ENCODE peak calls at places on chromosomes 4 and X, in ten cellular contexts. One of them, this sample, is unnamed.
A peak's percentile ranks its signal among the peaks of the same experiment; 100 is the strongest.

GRCh38 chrX:109760922-109761250 is 27.8 kb upstream of the ACSL4 start:
- DNase-seq in osteoblast: no peak
- DNase-seq in iris pigment epithelial cell: no peak
- DNase-seq in lower leg skin: no peak
- DNase-seq in uterus: no peak
- DNase-seq in naive thymus-derived CD8-positive, alpha-beta T cell: no peak
- DNase-seq in BE2C: no peak
- DNase-seq in fibroblast of gingiva: no peak
- DNase-seq in activated gamma-delta T cell treated with anti-CD3 and anti-CD28 coated beads, Interleukin-2, amount 50 U/mL, for 16 hours: no peak
- DNase-seq in Panc1: no peak
- DNase-seq in this sample: no peak

GRCh38 chr4:40196724-40197281 is at the start of gene RHOH:
- DNase-seq in naive thymus-derived CD8-positive, alpha-beta T cell: peak; percentile 91
- DNase-seq in osteoblast: no peak
- DNase-seq in iris pigment epithelial cell: no peak
- DNase-seq in fibroblast of gingiva: no peak
- DNase-seq in lower leg skin: no peak
- DNase-seq in Panc1: no peak
- DNase-seq in uterus: no peak
- DNase-seq in BE2C: no peak
- DNase-seq in activated gamma-delta T cell treated with anti-CD3 and anti-CD28 coated beads, Interleukin-2, amount 50 U/mL, for 16 hours: peak; percentile 69
- DNase-seq in this sample: no peak

GRCh38 chrX:38864165-38864564 is 62.9 kb downstream of the MID1IP1 start:
- DNase-seq in Panc1: no peak
- DNase-seq in activated gamma-delta T cell treated with anti-CD3 and anti-CD28 coated beads, Interleukin-2, amount 50 U/mL, for 16 hours: no peak
- DNase-seq in iris pigment epithelial cell: no peak
- DNase-seq in uterus: no peak
- DNase-seq in BE2C: no peak
- DNase-seq in naive thymus-derived CD8-positive, alpha-beta T cell: no peak
- DNase-seq in lower leg skin: no peak
- DNase-seq in osteoblast: no peak
- DNase-seq in fibroblast of gingiva: peak; percentile 57
- DNase-seq in this sample: peak; percentile 68

GRCh38 chr4:153763404-153763803 is 3.6 kb upstream of the RNF175 start:
- DNase-seq in uterus: no peak
- DNase-seq in iris pigment epithelial cell: no peak
- DNase-seq in lower leg skin: no peak
- DNase-seq in naive thymus-derived CD8-positive, alpha-beta T cell: no peak
- DNase-seq in Panc1: no peak
- DNase-seq in BE2C: no peak
- DNase-seq in osteoblast: no peak
- DNase-seq in activated gamma-delta T cell treated with anti-CD3 and anti-CD28 coated beads, Interleukin-2, amount 50 U/mL, for 16 hours: no peak
- DNase-seq in fibroblast of gingiva: no peak
- DNase-seq in this sample: no peak

GRCh38 chrX:106696502-106696901 is 30.0 kb upstream of the RNF128 start:
- DNase-seq in iris pigment epithelial cell: no peak
- DNase-seq in activated gamma-delta T cell treated with anti-CD3 and anti-CD28 coated beads, Interleukin-2, amount 50 U/mL, for 16 hours: no peak
- DNase-seq in fibroblast of gingiva: no peak
- DNase-seq in Panc1: no peak
- DNase-seq in lower leg skin: no peak
- DNase-seq in uterus: no peak
- DNase-seq in BE2C: no peak
- DNase-seq in naive thymus-derived CD8-positive, alpha-beta T cell: no peak
- DNase-seq in osteoblast: no peak
- DNase-seq in this sample: no peak

GRCh38 chrX:107894038-107894437 is 68.4 kb downstream of the MID2 start:
- DNase-seq in naive thymus-derived CD8-positive, alpha-beta T cell: peak; percentile 67
- DNase-seq in BE2C: no peak
- DNase-seq in Panc1: peak; percentile 25
- DNase-seq in iris pigment epithelial cell: peak; percentile 45
- DNase-seq in osteoblast: peak; percentile 49
- DNase-seq in fibroblast of gingiva: peak; percentile 8
- DNase-seq in activated gamma-delta T cell treated with anti-CD3 and anti-CD28 coated beads, Interleukin-2, amount 50 U/mL, for 16 hours: peak; percentile 9
- DNase-seq in lower leg skin: no peak
- DNase-seq in uterus: no peak
- DNase-seq in this sample: peak; percentile 51

GRCh38 chrX:21373637-21374162 is 518 bp upstream of the CNKSR2 start:
- DNase-seq in naive thymus-derived CD8-positive, alpha-beta T cell: no peak
- DNase-seq in activated gamma-delta T cell treated with anti-CD3 and anti-CD28 coated beads, Interleukin-2, amount 50 U/mL, for 16 hours: no peak
- DNase-seq in BE2C: peak; percentile 29
- DNase-seq in lower leg skin: no peak
- DNase-seq in osteoblast: peak; percentile 79
- DNase-seq in uterus: no peak
- DNase-seq in Panc1: no peak
- DNase-seq in iris pigment epithelial cell: no peak
- DNase-seq in fibroblast of gingiva: no peak
- DNase-seq in this sample: no peak

GRCh38 chr4:41050840-41051775 is 163.2 kb downstream of the APBB2 start:
- DNase-seq in activated gamma-delta T cell treated with anti-CD3 and anti-CD28 coated beads, Interleukin-2, amount 50 U/mL, for 16 hours: no peak
- DNase-seq in lower leg skin: no peak
- DNase-seq in Panc1: no peak
- DNase-seq in iris pigment epithelial cell: no peak
- DNase-seq in naive thymus-derived CD8-positive, alpha-beta T cell: no peak
- DNase-seq in uterus: no peak
- DNase-seq in BE2C: no peak
- DNase-seq in osteoblast: peak; percentile 90
- DNase-seq in fibroblast of gingiva: no peak
- DNase-seq in this sample: no peak

GRCh38 chr4:157221426-157221894 is 932 bp downstream of the GRIA2 start:
- DNase-seq in Panc1: no peak
- DNase-seq in lower leg skin: no peak
- DNase-seq in naive thymus-derived CD8-positive, alpha-beta T cell: no peak
- DNase-seq in uterus: peak; percentile 21
- DNase-seq in activated gamma-delta T cell treated with anti-CD3 and anti-CD28 coated beads, Interleukin-2, amount 50 U/mL, for 16 hours: no peak
- DNase-seq in osteoblast: peak; percentile 57
- DNase-seq in iris pigment epithelial cell: no peak
- DNase-seq in fibroblast of gingiva: no peak
- DNase-seq in BE2C: no peak
- DNase-seq in this sample: no peak

GRCh38 chr4:1208970-1209704 is 36.8 kb upstream of the SPON2 start:
- DNase-seq in activated gamma-delta T cell treated with anti-CD3 and anti-CD28 coated beads, Interleukin-2, amount 50 U/mL, for 16 hours: no peak
- DNase-seq in Panc1: no peak
- DNase-seq in lower leg skin: peak; percentile 83
- DNase-seq in BE2C: peak; percentile 7
- DNase-seq in fibroblast of gingiva: no peak
- DNase-seq in naive thymus-derived CD8-positive, alpha-beta T cell: no peak
- DNase-seq in iris pigment epithelial cell: peak; percentile 61
- DNase-seq in osteoblast: peak; percentile 82
- DNase-seq in uterus: no peak
- DNase-seq in this sample: peak; percentile 79

GRCh38 chrX:42577936-42578335 is 200.0 kb downstream of the PPP1R2C start:
- DNase-seq in iris pigment epithelial cell: no peak
- DNase-seq in osteoblast: no peak
- DNase-seq in fibroblast of gingiva: no peak
- DNase-seq in lower leg skin: no peak
- DNase-seq in uterus: no peak
- DNase-seq in naive thymus-derived CD8-positive, alpha-beta T cell: peak; percentile 0
- DNase-seq in Panc1: no peak
- DNase-seq in BE2C: no peak
- DNase-seq in activated gamma-delta T cell treated with anti-CD3 and anti-CD28 coated beads, Interleukin-2, amount 50 U/mL, for 16 hours: no peak
- DNase-seq in this sample: no peak